ENCODE peak calls at places on chromosomes 16 and 17, in five cellular contexts. F, B, O, U and P are unnamed samples.

GRCh38 chr16:89598199-89598598 is 15.2 kb upstream of the DPEP1 start:
- DNase-seq in B (peak), F (no peak), U (no peak), O (no peak), P (no peak)

GRCh38 chr17:47857551-47858410 is 6.8 kb upstream of the SP6 start:
- DNase-seq in U (no peak), F (no peak), O (no peak), B (no peak), P (no peak)

GRCh38 chr17:6458416-6458950 is 14.2 kb downstream of the PIMREG start:
- DNase-seq in B (no peak), U (no peak), F (no peak), O (no peak), P (no peak)

GRCh38 chr16:83602797-83603735 is 204.7 kb upstream of the HSBP1 start:
- DNase-seq in B (no peak), U (no peak), O (no peak), F (no peak), P (no peak)

GRCh38 chr17:71760062-71760720 is 360.6 kb upstream of the SOX9 start:
- DNase-seq in U (no peak), B (peak), O (no peak), F (no peak), P (peak)

GRCh38 chr17:49496183-49496865 is 1.2 kb downstream of the NGFR start:
- DNase-seq in O (peak), F (peak), U (peak), B (peak), P (no peak)

GRCh38 chr17:69060835-69061234 is at the start of gene ABCA9:
- DNase-seq in O (no peak), B (no peak), F (no peak), U (no peak), P (peak)

GRCh38 chr17:57379237-57380054 is 123.1 kb downstream of the MSI2 start:
- DNase-seq in B (no peak), O (no peak), U (no peak), F (no peak), P (peak)

GRCh38 chr17:66953661-66954060 is 10.8 kb upstream of the CACNG4 start:
- DNase-seq in O (no peak), B (no peak), F (peak), U (no peak), P (no peak)

GRCh38 chr17:2883544-2884203 is 87.4 kb downstream of the RAP1GAP2 start:
- DNase-seq in O (no peak), B (peak), F (peak), U (no peak), P (no peak)

GRCh38 chr17:7523033-7523432 is 25.8 kb upstream of the TNFSF12 start:
- DNase-seq in B (no peak), U (peak), F (peak), O (no peak), P (no peak)

GRCh38 chr17:73196500-73196899 is 3.6 kb downstream of the COG1 start:
- DNase-seq in F (peak), U (no peak), O (no peak), B (no peak), P (no peak)

GRCh38 chr16:8863594-8864424 is 5.0 kb downstream of the CARHSP1 start:
- DNase-seq in F (no peak), B (no peak), U (no peak), O (no peak), P (peak)

GRCh38 chr17:72429066-72429638 is 308.3 kb downstream of the SOX9 start:
- DNase-seq in B (no peak), F (no peak), O (no peak), U (no peak), P (no peak)

GRCh38 chr17:43790311-43790940 is 10.2 kb downstream of the CFAP97D1 start:
- DNase-seq in O (no peak), U (no peak), F (peak), B (peak), P (no peak)

GRCh38 chr16:64977211-64977920 is 144.5 kb downstream of the CDH11 start:
- DNase-seq in O (no peak), B (no peak), U (no peak), F (no peak), P (no peak)

GRCh38 chr16:11674001-11674817 is 6.0 kb downstream of the SNN start:
- DNase-seq in F (no peak), B (no peak), O (no peak), U (no peak), P (no peak)

GRCh38 chr16:3946604-3947180 is 66.2 kb upstream of the CREBBP start:
- DNase-seq in U (no peak), B (no peak), F (no peak), O (no peak), P (no peak)

GRCh38 chr17:40095944-40096791 is 4.2 kb downstream of the NR1D1 start:
- DNase-seq in O (peak), F (no peak), B (no peak), U (no peak), P (peak)

GRCh38 chr16:89687092-89687940 is 827 bp downstream of the CDK10 start:
- DNase-seq in B (peak), U (no peak), F (no peak), O (no peak), P (peak)

GRCh38 chr17:48753794-48754499 is 25.4 kb upstream of the HOXB13 start:
- DNase-seq in F (no peak), O (no peak), U (no peak), B (peak), P (peak)

GRCh38 chr17:1256699-1257098 is 13.5 kb upstream of the BHLHA9 start:
- DNase-seq in O (no peak), U (no peak), F (no peak), B (no peak), P (no peak)

GRCh38 chr17:69818467-69818866 is 256.6 kb upstream of the KCNJ16 start:
- DNase-seq in B (no peak), U (no peak), O (no peak), F (no peak), P (no peak)

GRCh38 chr17:6162216-6162615 is 92.0 kb downstream of the WSCD1 start:
- DNase-seq in B (no peak), O (no peak), F (no peak), U (no peak), P (no peak)

GRCh38 chr17:39231587-39232551 is 6.1 kb upstream of the STAC2 start:
- DNase-seq in F (peak), B (peak), O (no peak), U (peak), P (no peak)

GRCh38 chr16:9980981-9981380 is 201.2 kb downstream of the GRIN2A start:
- DNase-seq in U (no peak), B (no peak), F (no peak), O (no peak), P (no peak)

GRCh38 chr16:51163366-51163765 is 12.3 kb upstream of the SALL1 start:
- DNase-seq in F (no peak), B (no peak), O (no peak), U (no peak), P (no peak)

GRCh38 chr16:50555269-50555875 is 7.2 kb downstream of the NKD1 start:
- DNase-seq in F (no peak), O (no peak), U (no peak), B (no peak), P (no peak)

GRCh38 chr16:67475051-67475450 is 5.9 kb downstream of the ATP6V0D1 start:
- DNase-seq in O (no peak), U (no peak), F (no peak), B (no peak), P (no peak)

GRCh38 chr16:82874672-82875071 is 247.9 kb downstream of the CDH13 start:
- DNase-seq in U (no peak), F (no peak), B (no peak), O (no peak), P (no peak)

GRCh38 chr17:3754458-3755334 is 31.0 kb downstream of the HASPIN start:
- DNase-seq in O (peak), U (peak), B (peak), F (no peak), P (no peak)

GRCh38 chr17:1076299-1076981 is 79.5 kb downstream of the TIMM22 start:
- DNase-seq in O (no peak), F (no peak), U (no peak), B (no peak), P (no peak)

GRCh38 chr17:51164911-51165679 is 1.1 kb upstream of the NME2 start:
- DNase-seq in F (no peak), O (no peak), B (no peak), U (peak), P (no peak)

GRCh38 chr16:3652373-3653037 is 2.0 kb upstream of the DNASE1 start:
- DNase-seq in F (no peak), U (no peak), O (no peak), B (no peak), P (no peak)

GRCh38 chr16:52318259-52319008 is 228.5 kb downstream of the TOX3 start:
- DNase-seq in B (no peak), U (no peak), F (peak), O (no peak), P (no peak)

GRCh38 chr16:89358030-89359005 is 132.0 kb downstream of the ANKRD11 start:
- DNase-seq in U (no peak), F (no peak), O (no peak), B (no peak), P (no peak)

GRCh38 chr17:67068999-67069398 is 24.6 kb downstream of the CACNG1 start:
- DNase-seq in F (no peak), O (no peak), U (no peak), B (no peak), P (no peak)

GRCh38 chr16:27430512-27430911 is 28.5 kb downstream of the IL21R start:
- DNase-seq in O (no peak), U (no peak), B (no peak), F (no peak), P (no peak)

GRCh38 chr17:10336393-10336792 is 36.4 kb downstream of the MYH13 start:
- DNase-seq in F (no peak), O (no peak), U (no peak), B (no peak), P (no peak)